ENCODE peak calls at places on chromosome 3, in ten cellular contexts. Q is AG09309; C is SJSA1; O is progenitor cell of endocrine pancreas; G is SK-MEL-5; T is nucleus accumbens; I is activated T-cell treated with anti-CD3 and anti-CD28 coated beads, Interleukin-2, amount 50 U/mL, for 72 hours; Y is HS-5; Z is activated effector memory CD4-positive, alpha-beta T cell treated with anti-CD3 and anti-CD28 coated beads, Interleukin-2, amount 50 U/mL, for 16 hours; F is HT-29. D is an unnamed sample.

GRCh38 chr3:166211451-166211850 is 374.2 kb upstream of the BCHE start:
- DNase-seq in Q (no peak), C (no peak), O (no peak), G (no peak), T (no peak), I (no peak), Y (no peak), Z (no peak), F (no peak), D (no peak)

GRCh38 chr3:194514626-194515025 is 27.8 kb upstream of the ATP13A3 start:
- DNase-seq in Q (no peak), C (no peak), O (no peak), G (peak), T (no peak), I (no peak), Y (no peak), Z (no peak), F (no peak), D (no peak)

GRCh38 chr3:23819599-23820360 is 14.0 kb downstream of the UBE2E1 start:
- DNase-seq in Q (no peak), C (no peak), O (no peak), G (peak), T (peak), I (no peak), Y (no peak), Z (no peak), F (no peak), D (peak)

GRCh38 chr3:97278506-97278905 is 464.1 kb downstream of the EPHA6 start:
- DNase-seq in Q (no peak), C (no peak), O (no peak), G (peak), T (no peak), I (no peak), Y (no peak), Z (no peak), F (peak), D (no peak)

GRCh38 chr3:106085998-106086397 is 217.2 kb upstream of the CBLB start:
- DNase-seq in Q (no peak), C (no peak), O (no peak), G (peak), T (no peak), I (no peak), Y (no peak), Z (no peak), F (no peak), D (peak)

GRCh38 chr3:8854656-8855055 is 85.2 kb upstream of the OXTR start:
- DNase-seq in Q (no peak), C (no peak), O (no peak), G (no peak), T (no peak), I (no peak), Y (no peak), Z (no peak), F (no peak), D (no peak)

GRCh38 chr3:111359261-111360030 is 182.6 kb upstream of the CD96 start:
- DNase-seq in Q (no peak), C (no peak), O (no peak), G (no peak), T (no peak), I (no peak), Y (no peak), Z (no peak), F (no peak), D (no peak)

GRCh38 chr3:69304396-69304795 is 81.5 kb downstream of the FRMD4B start:
- DNase-seq in Q (no peak), C (peak), O (no peak), G (no peak), T (no peak), I (no peak), Y (no peak), Z (no peak), F (no peak), D (no peak)

GRCh38 chr3:60743631-60744164 is 507.6 kb downstream of the FHIT start:
- DNase-seq in Q (no peak), C (peak), O (no peak), G (peak), T (no peak), I (no peak), Y (no peak), Z (no peak), F (no peak), D (no peak)

GRCh38 chr3:107430214-107431047 is 53.2 kb downstream of the CCDC54 start:
- DNase-seq in Q (no peak), C (no peak), O (no peak), G (no peak), T (no peak), I (peak), Y (peak), Z (no peak), F (no peak), D (no peak)

GRCh38 chr3:119628816-119629445 is 31.2 kb downstream of the PLA1A start:
- DNase-seq in Q (no peak), C (no peak), O (no peak), G (peak), T (no peak), I (no peak), Y (no peak), Z (no peak), F (no peak), D (no peak)

GRCh38 chr3:81516042-81516441 is 245.4 kb downstream of the GBE1 start:
- DNase-seq in Q (no peak), C (no peak), O (no peak), G (no peak), T (no peak), I (no peak), Y (no peak), Z (no peak), F (no peak), D (no peak)

GRCh38 chr3:74523811-74524210 is 90.6 kb downstream of the CNTN3 start:
- DNase-seq in Q (no peak), C (no peak), O (no peak), G (no peak), T (no peak), I (no peak), Y (no peak), Z (no peak), F (no peak), D (no peak)

GRCh38 chr3:27127195-27127594 is 242.0 kb downstream of the NEK10 start:
- DNase-seq in Q (no peak), C (no peak), O (no peak), G (no peak), T (no peak), I (no peak), Y (no peak), Z (no peak), F (no peak), D (no peak)

GRCh38 chr3:152961323-152961722 is 126.4 kb downstream of the P2RY1 start:
- DNase-seq in Q (no peak), C (no peak), O (no peak), G (peak), T (no peak), I (no peak), Y (no peak), Z (no peak), F (peak), D (no peak)

GRCh38 chr3:2137651-2138050 is 39.0 kb downstream of the CNTN4 start:
- DNase-seq in Q (no peak), C (no peak), O (no peak), G (no peak), T (no peak), I (no peak), Y (no peak), Z (no peak), F (no peak), D (no peak)

GRCh38 chr3:123791898-123792297 is 92.2 kb downstream of the MYLK start:
- DNase-seq in Q (no peak), C (no peak), O (no peak), G (peak), T (no peak), I (no peak), Y (peak), Z (no peak), F (no peak), D (peak)

GRCh38 chr3:18767756-18768303 is 342.7 kb upstream of the SATB1 start:
- DNase-seq in Q (no peak), C (no peak), O (no peak), G (no peak), T (no peak), I (no peak), Y (no peak), Z (no peak), F (no peak), D (no peak)

D was measured in foreskin melanocyte.